ENCODE peak calls at places on chromosomes 2 and 18, in six cellular contexts. One of them, this sample, is unnamed.

GRCh38 chr2:128560718-128561117 is 242.1 kb upstream of the HS6ST1 start:
- DNase-seq in ovary: no peak
- DNase-seq in lower leg skin: peak; percentile 8
- DNase-seq in HL-60: no peak
- DNase-seq in sigmoid colon: no peak
- DNase-seq in mammary epithelial cell: no peak
- DNase-seq in this sample: no peak

GRCh38 chr2:233756429-233757081 is 3.5 kb upstream of the UGT1A1 start:
- DNase-seq in ovary: no peak
- DNase-seq in lower leg skin: no peak
- DNase-seq in HL-60: no peak
- DNase-seq in sigmoid colon: no peak
- DNase-seq in mammary epithelial cell: no peak
- DNase-seq in this sample: no peak

GRCh38 chr2:70509565-70509964 is 44.1 kb downstream of the TGFA start:
- DNase-seq in ovary: no peak
- DNase-seq in lower leg skin: no peak
- DNase-seq in HL-60: no peak
- DNase-seq in sigmoid colon: no peak
- DNase-seq in mammary epithelial cell: no peak
- DNase-seq in this sample: no peak

GRCh38 chr2:128401680-128402079 is 83.0 kb upstream of the HS6ST1 start:
- DNase-seq in ovary: no peak
- DNase-seq in lower leg skin: no peak
- DNase-seq in HL-60: no peak
- DNase-seq in sigmoid colon: peak; percentile 27
- DNase-seq in mammary epithelial cell: no peak
- DNase-seq in this sample: peak; percentile 19

GRCh38 chr18:23071285-23071684 is 64.0 kb upstream of the CABLES1 start:
- DNase-seq in ovary: no peak
- DNase-seq in lower leg skin: peak; percentile 42
- DNase-seq in HL-60: peak; percentile 83
- DNase-seq in sigmoid colon: peak; percentile 70
- DNase-seq in mammary epithelial cell: peak; percentile 11
- DNase-seq in this sample: peak; percentile 40

GRCh38 chr2:102588213-102588939 is 31.0 kb upstream of the SLC9A2 start:
- DNase-seq in ovary: no peak
- DNase-seq in lower leg skin: no peak
- DNase-seq in HL-60: no peak
- DNase-seq in sigmoid colon: no peak
- DNase-seq in mammary epithelial cell: no peak
- DNase-seq in this sample: no peak

GRCh38 chr2:33363599-33364300 is 112.7 kb upstream of the RASGRP3 start:
- DNase-seq in ovary: no peak
- DNase-seq in lower leg skin: no peak
- DNase-seq in HL-60: no peak
- DNase-seq in sigmoid colon: no peak
- DNase-seq in mammary epithelial cell: no peak
- DNase-seq in this sample: no peak

GRCh38 chr2:100980046-100980445 is 22.0 kb upstream of the RPL31 start:
- DNase-seq in ovary: no peak
- DNase-seq in lower leg skin: no peak
- DNase-seq in HL-60: no peak
- DNase-seq in sigmoid colon: peak; percentile 21
- DNase-seq in mammary epithelial cell: no peak
- DNase-seq in this sample: no peak

GRCh38 chr2:18244840-18245239 is 315.6 kb downstream of the RDH14 start:
- DNase-seq in ovary: no peak
- DNase-seq in lower leg skin: no peak
- DNase-seq in HL-60: no peak
- DNase-seq in sigmoid colon: no peak
- DNase-seq in mammary epithelial cell: no peak
- DNase-seq in this sample: no peak

GRCh38 chr2:36358317-36358659 is 2.7 kb downstream of the CRIM1 start:
- DNase-seq in ovary: no peak
- DNase-seq in lower leg skin: no peak
- DNase-seq in HL-60: no peak
- DNase-seq in sigmoid colon: no peak
- DNase-seq in mammary epithelial cell: no peak
- DNase-seq in this sample: no peak

GRCh38 chr2:231685349-231686191 is 22.8 kb upstream of the PTMA start:
- DNase-seq in ovary: no peak
- DNase-seq in lower leg skin: no peak
- DNase-seq in HL-60: peak; percentile 89
- DNase-seq in sigmoid colon: no peak
- DNase-seq in mammary epithelial cell: no peak
- DNase-seq in this sample: no peak

GRCh38 chr2:231348173-231348572 is 47.3 kb upstream of the B3GNT7 start:
- DNase-seq in ovary: no peak
- DNase-seq in lower leg skin: no peak
- DNase-seq in HL-60: no peak
- DNase-seq in sigmoid colon: no peak
- DNase-seq in mammary epithelial cell: peak; percentile 61
- DNase-seq in this sample: no peak

GRCh38 chr18:69580107-69580506 is 179.4 kb downstream of the DOK6 start:
- DNase-seq in ovary: no peak
- DNase-seq in lower leg skin: no peak
- DNase-seq in HL-60: no peak
- DNase-seq in sigmoid colon: no peak
- DNase-seq in mammary epithelial cell: no peak
- DNase-seq in this sample: no peak

GRCh38 chr2:53821810-53822209 is 35.0 kb downstream of the ERLEC1 start:
- DNase-seq in ovary: no peak
- DNase-seq in lower leg skin: no peak
- DNase-seq in HL-60: no peak
- DNase-seq in sigmoid colon: no peak
- DNase-seq in mammary epithelial cell: no peak
- DNase-seq in this sample: no peak

GRCh38 chr2:186017278-186017677 is 278.7 kb downstream of the FSIP2 start:
- DNase-seq in ovary: no peak
- DNase-seq in lower leg skin: no peak
- DNase-seq in HL-60: no peak
- DNase-seq in sigmoid colon: no peak
- DNase-seq in mammary epithelial cell: no peak
- DNase-seq in this sample: no peak

GRCh38 chr2:127581516-127582490 is 46.3 kb downstream of the MYO7B start:
- DNase-seq in ovary: peak; percentile 7
- DNase-seq in lower leg skin: no peak
- DNase-seq in HL-60: no peak
- DNase-seq in sigmoid colon: no peak
- DNase-seq in mammary epithelial cell: no peak
- DNase-seq in this sample: no peak

GRCh38 chr2:143529118-143529720 is 400.0 kb downstream of the ARHGAP15 start:
- DNase-seq in ovary: no peak
- DNase-seq in lower leg skin: no peak
- DNase-seq in HL-60: no peak
- DNase-seq in sigmoid colon: no peak
- DNase-seq in mammary epithelial cell: no peak
- DNase-seq in this sample: no peak

GRCh38 chr18:25423760-25424159 is 71.8 kb upstream of the ZNF521 start:
- DNase-seq in ovary: no peak
- DNase-seq in lower leg skin: no peak
- DNase-seq in HL-60: no peak
- DNase-seq in sigmoid colon: no peak
- DNase-seq in mammary epithelial cell: no peak
- DNase-seq in this sample: no peak

GRCh38 chr2:146527166-146527565 is 1317.7 kb upstream of the ACVR2A start:
- DNase-seq in ovary: no peak
- DNase-seq in lower leg skin: no peak
- DNase-seq in HL-60: no peak
- DNase-seq in sigmoid colon: no peak
- DNase-seq in mammary epithelial cell: no peak
- DNase-seq in this sample: no peak

GRCh38 chr2:20015482-20016083 is 3.1 kb upstream of the MATN3 start:
- DNase-seq in ovary: no peak
- DNase-seq in lower leg skin: no peak
- DNase-seq in HL-60: no peak
- DNase-seq in sigmoid colon: no peak
- DNase-seq in mammary epithelial cell: peak; percentile 43
- DNase-seq in this sample: no peak

GRCh38 chr2:85114586-85115330 is 18.4 kb upstream of the TCF7L1 start:
- DNase-seq in ovary: no peak
- DNase-seq in lower leg skin: no peak
- DNase-seq in HL-60: no peak
- DNase-seq in sigmoid colon: no peak
- DNase-seq in mammary epithelial cell: no peak
- DNase-seq in this sample: no peak

GRCh38 chr2:108878276-108878675 is 91.7 kb downstream of the CCDC138 start:
- DNase-seq in ovary: no peak
- DNase-seq in lower leg skin: no peak
- DNase-seq in HL-60: no peak
- DNase-seq in sigmoid colon: no peak
- DNase-seq in mammary epithelial cell: no peak
- DNase-seq in this sample: no peak

GRCh38 chr2:108877506-108877905 is 90.9 kb downstream of the CCDC138 start:
- DNase-seq in ovary: no peak
- DNase-seq in lower leg skin: no peak
- DNase-seq in HL-60: no peak
- DNase-seq in sigmoid colon: no peak
- DNase-seq in mammary epithelial cell: no peak
- DNase-seq in this sample: no peak
- TF ChIP-seq CTCF in ovary: no peak
- TF ChIP-seq CTCF in lower leg skin: no peak
- TF ChIP-seq CTCF in HL-60: no peak
- TF ChIP-seq CTCF in sigmoid colon: peak; percentile 14
- TF ChIP-seq CTCF in mammary epithelial cell: no peak
- TF ChIP-seq CTCF in this sample: no peak

DNA sequence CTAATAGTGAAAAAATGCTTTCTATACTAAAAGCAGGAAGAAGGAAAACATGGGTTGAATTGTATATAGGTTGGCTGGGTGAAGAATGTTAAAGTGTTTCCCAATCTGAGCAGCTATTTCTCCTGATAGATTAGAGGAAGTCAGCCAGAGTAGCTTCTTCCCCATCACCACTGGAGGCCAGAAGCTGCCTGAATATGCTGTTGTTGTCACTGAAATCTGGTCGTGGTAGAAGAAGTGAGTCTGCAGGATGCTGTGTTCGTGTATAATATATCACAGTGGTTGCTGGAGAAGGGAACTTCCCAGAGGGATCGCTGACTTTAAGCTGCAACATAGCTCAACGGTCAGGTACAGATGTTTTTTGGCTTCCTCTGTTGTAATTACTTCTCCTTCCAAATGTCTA is 247.5 kb upstream of the LRATD1 start:
- DNase-seq in ovary: no peak
- DNase-seq in lower leg skin: no peak
- DNase-seq in HL-60: peak; percentile 53
- DNase-seq in sigmoid colon: no peak
- DNase-seq in mammary epithelial cell: peak; percentile 9
- DNase-seq in this sample: no peak
- TF ChIP-seq CTCF in ovary: no peak
- TF ChIP-seq CTCF in lower leg skin: no peak
- TF ChIP-seq CTCF in HL-60: no peak
- TF ChIP-seq CTCF in sigmoid colon: no peak
- TF ChIP-seq CTCF in mammary epithelial cell: peak; percentile 14
- TF ChIP-seq CTCF in this sample: no peak

GRCh38 chr2:237330539-237330938 is 83.4 kb downstream of the COL6A3 start:
- DNase-seq in ovary: no peak
- DNase-seq in lower leg skin: no peak
- DNase-seq in HL-60: no peak
- DNase-seq in sigmoid colon: no peak
- DNase-seq in mammary epithelial cell: no peak
- DNase-seq in this sample: no peak
- TF ChIP-seq CTCF in ovary: no peak
- TF ChIP-seq CTCF in lower leg skin: no peak
- TF ChIP-seq CTCF in HL-60: no peak
- TF ChIP-seq CTCF in sigmoid colon: no peak
- TF ChIP-seq CTCF in mammary epithelial cell: no peak
- TF ChIP-seq CTCF in this sample: no peak

GRCh38 chr18:79935499-79935898 is 16.0 kb downstream of the SLC66A2 start:
- DNase-seq in ovary: peak; percentile 19
- DNase-seq in lower leg skin: no peak
- DNase-seq in HL-60: no peak
- DNase-seq in sigmoid colon: peak; percentile 37
- DNase-seq in mammary epithelial cell: no peak
- DNase-seq in this sample: peak; percentile 23
- TF ChIP-seq CTCF in ovary: no peak
- TF ChIP-seq CTCF in lower leg skin: no peak
- TF ChIP-seq CTCF in HL-60: no peak
- TF ChIP-seq CTCF in sigmoid colon: no peak
- TF ChIP-seq CTCF in mammary epithelial cell: no peak
- TF ChIP-seq CTCF in this sample: no peak

GRCh38 chr18:1805526-1805925 is 765.8 kb downstream of the METTL4 start:
- DNase-seq in ovary: no peak
- DNase-seq in lower leg skin: no peak
- DNase-seq in HL-60: peak; percentile 34
- DNase-seq in sigmoid colon: no peak
- DNase-seq in mammary epithelial cell: no peak
- DNase-seq in this sample: no peak

GRCh38 chr18:1811282-1811681 is 760.0 kb downstream of the METTL4 start:
- DNase-seq in ovary: no peak
- DNase-seq in lower leg skin: no peak
- DNase-seq in HL-60: no peak
- DNase-seq in sigmoid colon: no peak
- DNase-seq in mammary epithelial cell: no peak
- DNase-seq in this sample: no peak

DNA sequence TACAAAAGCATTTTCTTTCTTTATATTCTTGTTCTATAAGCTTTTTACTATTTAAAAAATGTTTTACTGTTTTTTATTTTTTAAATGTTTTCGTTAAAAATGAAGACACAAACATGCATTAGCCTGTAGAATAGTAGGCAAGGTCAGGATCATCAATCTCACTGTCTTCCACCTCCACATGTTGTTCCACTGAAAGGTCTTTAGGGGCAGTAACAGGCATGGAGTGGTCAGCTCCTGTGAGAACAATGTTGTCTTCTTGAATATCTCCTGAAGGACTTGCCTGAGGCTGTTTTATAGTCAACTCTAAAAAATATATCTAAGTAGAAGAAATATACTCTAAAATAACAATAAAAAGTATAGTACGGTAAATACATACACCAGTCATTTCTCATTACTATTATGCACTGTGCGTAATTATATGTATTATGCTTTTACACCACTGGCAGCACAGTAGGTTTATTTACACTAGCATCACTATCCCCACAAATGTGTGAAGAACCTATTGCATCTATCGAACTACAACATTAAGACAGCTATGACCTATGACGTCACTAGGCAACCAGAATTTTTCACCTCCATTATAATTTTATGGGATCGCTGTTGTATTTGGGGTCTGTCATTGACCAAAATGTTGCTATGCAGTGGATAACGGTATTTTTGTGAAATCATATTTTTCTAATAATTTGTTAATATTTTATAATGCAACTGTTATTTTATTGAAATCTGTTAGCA is 764.3 kb downstream of the METTL4 start:
- DNase-seq in ovary: no peak
- DNase-seq in lower leg skin: no peak
- DNase-seq in HL-60: no peak
- DNase-seq in sigmoid colon: no peak
- DNase-seq in mammary epithelial cell: no peak
- DNase-seq in this sample: no peak
- TF ChIP-seq CTCF in ovary: no peak
- TF ChIP-seq CTCF in lower leg skin: no peak
- TF ChIP-seq CTCF in HL-60: no peak
- TF ChIP-seq CTCF in sigmoid colon: no peak
- TF ChIP-seq CTCF in mammary epithelial cell: no peak
- TF ChIP-seq CTCF in this sample: no peak

GRCh38 chr2:211498551-211499205 is 942.3 kb downstream of the CPS1 start:
- DNase-seq in ovary: no peak
- DNase-seq in lower leg skin: no peak
- DNase-seq in HL-60: no peak
- DNase-seq in sigmoid colon: no peak
- DNase-seq in mammary epithelial cell: no peak
- DNase-seq in this sample: no peak

GRCh38 chr2:211503198-211503597 is 946.8 kb downstream of the CPS1 start:
- DNase-seq in ovary: no peak
- DNase-seq in lower leg skin: no peak
- DNase-seq in HL-60: no peak
- DNase-seq in sigmoid colon: no peak
- DNase-seq in mammary epithelial cell: no peak
- DNase-seq in this sample: no peak

GRCh38 chr2:211503856-211504255 is 947.5 kb downstream of the CPS1 start:
- DNase-seq in ovary: no peak
- DNase-seq in lower leg skin: no peak
- DNase-seq in HL-60: no peak
- DNase-seq in sigmoid colon: no peak
- DNase-seq in mammary epithelial cell: no peak
- DNase-seq in this sample: no peak
- TF ChIP-seq CTCF in ovary: no peak
- TF ChIP-seq CTCF in lower leg skin: no peak
- TF ChIP-seq CTCF in HL-60: peak; percentile 15
- TF ChIP-seq CTCF in sigmoid colon: no peak
- TF ChIP-seq CTCF in mammary epithelial cell: peak; percentile 35
- TF ChIP-seq CTCF in this sample: no peak